ENCODE peak calls at places on chromosomes 13 and 19, in five cellular contexts. V, E, B, Q and X are unnamed samples.

GRCh38 chr19:13693933-13694332 is 70.4 kb upstream of the MRI1 start:
- DNase-seq in Q (no peak), V (no peak), B (no peak), E (no peak), X (no peak)

GRCh38 chr13:99926014-99926731 is 45.4 kb downstream of the ZIC5 start:
- DNase-seq in B (peak), V (no peak), Q (peak), E (no peak), X (peak)

GRCh38 chr13:27172495-27172842 is 858 bp upstream of the USP12 start:
- DNase-seq in E (no peak), B (peak), V (peak), Q (no peak), X (peak)

GRCh38 chr13:25806304-25806974 is 245.4 kb downstream of the SHISA2 start:
- DNase-seq in Q (peak), E (no peak), V (no peak), B (peak), X (no peak)

GRCh38 chr13:27016871-27017270 is 154.7 kb downstream of the USP12 start:
- DNase-seq in V (no peak), E (no peak), Q (no peak), B (no peak), X (no peak)

GRCh38 chr19:47022541-47023447 is 3.2 kb downstream of the NPAS1 start:
- DNase-seq in B (no peak), E (no peak), Q (no peak), V (no peak), X (no peak)

GRCh38 chr13:112032186-112032835 is 34.6 kb upstream of the SOX1 start:
- DNase-seq in E (no peak), B (no peak), Q (no peak), V (no peak), X (peak)

GRCh38 chr19:56137405-56137804 is 3.7 kb upstream of the ZNF444 start:
- DNase-seq in E (no peak), Q (no peak), V (no peak), B (no peak), X (no peak)

GRCh38 chr13:27053902-27054595 is 117.6 kb downstream of the USP12 start:
- DNase-seq in V (no peak), B (peak), E (no peak), Q (peak), X (peak)

GRCh38 chr13:26706381-26706780 is 54.2 kb downstream of the GPR12 start:
- DNase-seq in B (no peak), E (no peak), V (no peak), Q (no peak), X (no peak)

GRCh38 chr19:13297023-13297422 is 146.8 kb downstream of the IER2 start:
- DNase-seq in B (no peak), Q (no peak), E (no peak), V (no peak), X (peak)

GRCh38 chr13:30804474-30804873 is 69.1 kb downstream of the ALOX5AP start:
- DNase-seq in V (no peak), Q (no peak), E (no peak), B (no peak), X (no peak)

GRCh38 chr19:56660381-56661105 is 11.0 kb downstream of the ZNF835 start:
- DNase-seq in V (no peak), Q (no peak), E (peak), B (no peak), X (no peak)